ENCODE peak calls at places on chromosome 18, in seven cellular contexts. One of them, this sample, is unnamed.

GRCh38 chr18:9569178-9569577 is 45.2 kb downstream of the PPP4R1 start:
- DNase-seq in immature natural killer cell: no peak
- DNase-seq in effector memory CD8-positive, alpha-beta T cell: no peak
- DNase-seq in EL: no peak
- DNase-seq in AML-193: no peak
- DNase-seq in amygdala: no peak
- DNase-seq in skeletal muscle cell: no peak
- DNase-seq in this sample: no peak

GRCh38 chr18:62187543-62188378 is 706 bp downstream of the RELCH start:
- DNase-seq in immature natural killer cell: peak
- DNase-seq in effector memory CD8-positive, alpha-beta T cell: peak
- DNase-seq in skeletal muscle cell: no peak
- DNase-seq in amygdala: no peak
- DNase-seq in AML-193: peak
- DNase-seq in EL: peak
- DNase-seq in this sample: no peak

GRCh38 chr18:58091099-58091611 is 47.1 kb downstream of the NEDD4L start:
- DNase-seq in effector memory CD8-positive, alpha-beta T cell: no peak
- DNase-seq in immature natural killer cell: no peak
- DNase-seq in AML-193: peak
- DNase-seq in amygdala: no peak
- DNase-seq in skeletal muscle cell: no peak
- DNase-seq in EL: peak
- DNase-seq in this sample: no peak

GRCh38 chr18:51425475-51425874 is 228.0 kb upstream of the MEX3C start:
- DNase-seq in immature natural killer cell: no peak
- DNase-seq in effector memory CD8-positive, alpha-beta T cell: no peak
- DNase-seq in skeletal muscle cell: no peak
- DNase-seq in amygdala: no peak
- DNase-seq in AML-193: no peak
- DNase-seq in EL: no peak
- DNase-seq in this sample: no peak

GRCh38 chr18:72742002-72742401 is 125.8 kb downstream of the NETO1 start:
- DNase-seq in amygdala: no peak
- DNase-seq in AML-193: no peak
- DNase-seq in effector memory CD8-positive, alpha-beta T cell: no peak
- DNase-seq in immature natural killer cell: no peak
- DNase-seq in skeletal muscle cell: no peak
- DNase-seq in EL: no peak
- DNase-seq in this sample: no peak

GRCh38 chr18:77554061-77554460 is 304.4 kb downstream of the GALR1 start:
- DNase-seq in amygdala: no peak
- DNase-seq in skeletal muscle cell: no peak
- DNase-seq in effector memory CD8-positive, alpha-beta T cell: no peak
- DNase-seq in EL: no peak
- DNase-seq in immature natural killer cell: no peak
- DNase-seq in AML-193: no peak
- DNase-seq in this sample: no peak

GRCh38 chr18:33404244-33404873 is 36.2 kb downstream of the CCDC178 start:
- DNase-seq in amygdala: no peak
- DNase-seq in AML-193: peak
- DNase-seq in skeletal muscle cell: no peak
- DNase-seq in EL: no peak
- DNase-seq in immature natural killer cell: no peak
- DNase-seq in effector memory CD8-positive, alpha-beta T cell: no peak
- DNase-seq in this sample: no peak

GRCh38 chr18:48207733-48208132 is 201.4 kb downstream of the ZBTB7C start:
- DNase-seq in amygdala: no peak
- DNase-seq in EL: no peak
- DNase-seq in skeletal muscle cell: no peak
- DNase-seq in effector memory CD8-positive, alpha-beta T cell: no peak
- DNase-seq in immature natural killer cell: no peak
- DNase-seq in AML-193: no peak
- DNase-seq in this sample: no peak

GRCh38 chr18:27656905-27657304 is 471.8 kb upstream of the CHST9 start:
- DNase-seq in immature natural killer cell: no peak
- DNase-seq in amygdala: no peak
- DNase-seq in skeletal muscle cell: no peak
- DNase-seq in effector memory CD8-positive, alpha-beta T cell: no peak
- DNase-seq in AML-193: no peak
- DNase-seq in EL: no peak
- DNase-seq in this sample: no peak

GRCh38 chr18:75204262-75204977 is 4.5 kb downstream of the PTGR3 start:
- DNase-seq in AML-193: no peak
- DNase-seq in skeletal muscle cell: no peak
- DNase-seq in effector memory CD8-positive, alpha-beta T cell: no peak
- DNase-seq in amygdala: no peak
- DNase-seq in immature natural killer cell: peak
- DNase-seq in EL: peak
- DNase-seq in this sample: no peak

GRCh38 chr18:54415086-54415485 is 57.4 kb downstream of the C18orf54 start:
- DNase-seq in AML-193: no peak
- DNase-seq in skeletal muscle cell: no peak
- DNase-seq in effector memory CD8-positive, alpha-beta T cell: no peak
- DNase-seq in immature natural killer cell: no peak
- DNase-seq in EL: no peak
- DNase-seq in amygdala: no peak
- DNase-seq in this sample: no peak

GRCh38 chr18:30406728-30407127 is 635.8 kb downstream of the DSC3 start:
- DNase-seq in AML-193: peak
- DNase-seq in effector memory CD8-positive, alpha-beta T cell: no peak
- DNase-seq in EL: no peak
- DNase-seq in skeletal muscle cell: peak
- DNase-seq in immature natural killer cell: no peak
- DNase-seq in amygdala: no peak
- DNase-seq in this sample: no peak

This sample was measured in SIG-M5.